ENCODE peak calls at places on chromosome 22, in four cellular contexts. One of them, this sample, is unnamed.

GRCh38 chr22:38422615-38423511 is 32.1 kb downstream of the KCNJ4 start:
- DNase-seq in ELR: no peak
- DNase-seq in cardiac fibroblast: no peak
- DNase-seq in Kasumi-1: no peak
- DNase-seq in this sample: no peak

GRCh38 chr22:46432164-46433068 is 96.9 kb downstream of the TRMU start:
- DNase-seq in cardiac fibroblast: no peak
- DNase-seq in Kasumi-1: no peak
- DNase-seq in ELR: no peak
- DNase-seq in this sample: no peak

GRCh38 chr22:45094826-45095225 is 68.9 kb upstream of the NUP50 start:
- DNase-seq in ELR: no peak
- DNase-seq in cardiac fibroblast: no peak
- DNase-seq in Kasumi-1: no peak
- DNase-seq in this sample: no peak

GRCh38 chr22:27987557-27987956 is 68.5 kb upstream of the PITPNB start:
- DNase-seq in ELR: peak; percentile 65
- DNase-seq in cardiac fibroblast: peak; percentile 45
- DNase-seq in Kasumi-1: peak; percentile 38
- DNase-seq in this sample: no peak

GRCh38 chr22:26672060-26672471 is 14.7 kb downstream of the MIAT start:
- DNase-seq in ELR: no peak
- DNase-seq in Kasumi-1: no peak
- DNase-seq in cardiac fibroblast: no peak
- DNase-seq in this sample: no peak

GRCh38 chr22:17119481-17120202 is 1.5 kb downstream of the TMEM121B start:
- DNase-seq in Kasumi-1: no peak
- DNase-seq in cardiac fibroblast: peak; percentile 11
- DNase-seq in ELR: peak; percentile 16
- DNase-seq in this sample: no peak

GRCh38 chr22:28442264-28442950 is 237.2 kb downstream of the TTC28 start:
- DNase-seq in ELR: peak; percentile 79
- DNase-seq in Kasumi-1: peak; percentile 69
- DNase-seq in cardiac fibroblast: peak; percentile 71
- DNase-seq in this sample: no peak

GRCh38 chr22:47020157-47020556 is 257.7 kb downstream of the TBC1D22A start:
- DNase-seq in cardiac fibroblast: peak; percentile 13
- DNase-seq in Kasumi-1: no peak
- DNase-seq in ELR: peak; percentile 31
- DNase-seq in this sample: no peak

GRCh38 chr22:50085211-50085999 is at the start of gene MLC1:
- DNase-seq in ELR: no peak
- DNase-seq in cardiac fibroblast: peak; percentile 8
- DNase-seq in Kasumi-1: peak; percentile 98
- DNase-seq in this sample: no peak

GRCh38 chr22:30810105-30810504 is 115.4 kb downstream of the OSBP2 start:
- DNase-seq in ELR: peak; percentile 29
- DNase-seq in cardiac fibroblast: no peak
- DNase-seq in Kasumi-1: no peak
- DNase-seq in this sample: no peak

GRCh38 chr22:37529652-37530345 is 10.6 kb upstream of the CARD10 start:
- DNase-seq in ELR: no peak
- DNase-seq in Kasumi-1: peak; percentile 52
- DNase-seq in cardiac fibroblast: no peak
- DNase-seq in this sample: no peak

GRCh38 chr22:36900880-36901279 is 12.5 kb upstream of the CSF2RB start:
- DNase-seq in Kasumi-1: no peak
- DNase-seq in cardiac fibroblast: no peak
- DNase-seq in ELR: no peak
- DNase-seq in this sample: no peak

GRCh38 chr22:39170825-39171622 is 18.5 kb upstream of the CBX7 start:
- DNase-seq in ELR: peak; percentile 78
- DNase-seq in Kasumi-1: peak; percentile 43
- DNase-seq in cardiac fibroblast: peak; percentile 80
- DNase-seq in this sample: no peak

GRCh38 chr22:43327039-43327438 is 16.1 kb downstream of the SCUBE1 start:
- DNase-seq in Kasumi-1: no peak
- DNase-seq in cardiac fibroblast: no peak
- DNase-seq in ELR: no peak
- DNase-seq in this sample: no peak

GRCh38 chr22:36332623-36333331 is 55.0 kb downstream of the MYH9 start:
- DNase-seq in cardiac fibroblast: peak; percentile 95
- DNase-seq in ELR: peak; percentile 97
- DNase-seq in Kasumi-1: peak; percentile 61
- DNase-seq in this sample: no peak

This sample was measured in glomerular endothelial cell.